ENCODE peak calls at places on chromosome 12, in ten cellular contexts. One of them, this sample, is unnamed.

GRCh38 chr12:53207042-53207441 is at the start of gene ITGB7:
- DNase-seq in CD4-positive, alpha-beta T cell: peak
- DNase-seq in CD8-positive, alpha-beta T cell: peak
- DNase-seq in HFFc6: no peak
- DNase-seq in osteoblast: no peak
- DNase-seq in GM10248: peak
- DNase-seq in tibial artery: no peak
- DNase-seq in AG04449: no peak
- DNase-seq in vagina: no peak
- DNase-seq in BE2C: no peak
- DNase-seq in this sample: no peak

GRCh38 chr12:11716794-11717532 is 67.5 kb downstream of the ETV6 start:
- DNase-seq in CD4-positive, alpha-beta T cell: no peak
- DNase-seq in CD8-positive, alpha-beta T cell: no peak
- DNase-seq in HFFc6: peak
- DNase-seq in osteoblast: no peak
- DNase-seq in GM10248: no peak
- DNase-seq in tibial artery: no peak
- DNase-seq in AG04449: no peak
- DNase-seq in vagina: no peak
- DNase-seq in BE2C: peak
- DNase-seq in this sample: peak

GRCh38 chr12:17618831-17619230 is 471.2 kb downstream of the RERGL start:
- DNase-seq in CD4-positive, alpha-beta T cell: no peak
- DNase-seq in CD8-positive, alpha-beta T cell: no peak
- DNase-seq in HFFc6: no peak
- DNase-seq in osteoblast: no peak
- DNase-seq in GM10248: no peak
- DNase-seq in tibial artery: no peak
- DNase-seq in AG04449: no peak
- DNase-seq in vagina: no peak
- DNase-seq in BE2C: no peak
- DNase-seq in this sample: no peak

GRCh38 chr12:62730649-62731377 is 204.1 kb downstream of the PPM1H start:
- DNase-seq in CD4-positive, alpha-beta T cell: no peak
- DNase-seq in CD8-positive, alpha-beta T cell: no peak
- DNase-seq in HFFc6: peak
- DNase-seq in osteoblast: peak
- DNase-seq in GM10248: no peak
- DNase-seq in tibial artery: peak
- DNase-seq in AG04449: peak
- DNase-seq in vagina: no peak
- DNase-seq in BE2C: no peak
- DNase-seq in this sample: peak

GRCh38 chr12:107622005-107622404 is 63.6 kb upstream of the PWP1 start:
- DNase-seq in CD4-positive, alpha-beta T cell: no peak
- DNase-seq in CD8-positive, alpha-beta T cell: no peak
- DNase-seq in HFFc6: no peak
- DNase-seq in osteoblast: no peak
- DNase-seq in GM10248: peak
- DNase-seq in tibial artery: no peak
- DNase-seq in AG04449: no peak
- DNase-seq in vagina: no peak
- DNase-seq in BE2C: peak
- DNase-seq in this sample: no peak

GRCh38 chr12:101298426-101298825 is 18.5 kb downstream of the UTP20 start:
- DNase-seq in CD4-positive, alpha-beta T cell: no peak
- DNase-seq in CD8-positive, alpha-beta T cell: no peak
- DNase-seq in HFFc6: peak
- DNase-seq in osteoblast: peak
- DNase-seq in GM10248: no peak
- DNase-seq in tibial artery: no peak
- DNase-seq in AG04449: no peak
- DNase-seq in vagina: no peak
- DNase-seq in BE2C: no peak
- DNase-seq in this sample: peak

GRCh38 chr12:68001486-68002466 is 12.5 kb downstream of the IFNG-AS1 start:
- DNase-seq in CD4-positive, alpha-beta T cell: no peak
- DNase-seq in CD8-positive, alpha-beta T cell: no peak
- DNase-seq in HFFc6: no peak
- DNase-seq in osteoblast: no peak
- DNase-seq in GM10248: no peak
- DNase-seq in tibial artery: no peak
- DNase-seq in AG04449: no peak
- DNase-seq in vagina: no peak
- DNase-seq in BE2C: no peak
- DNase-seq in this sample: peak

GRCh38 chr12:23810327-23810902 is 139.1 kb downstream of the SOX5 start:
- DNase-seq in CD4-positive, alpha-beta T cell: no peak
- DNase-seq in CD8-positive, alpha-beta T cell: no peak
- DNase-seq in HFFc6: no peak
- DNase-seq in osteoblast: no peak
- DNase-seq in GM10248: no peak
- DNase-seq in tibial artery: no peak
- DNase-seq in AG04449: no peak
- DNase-seq in vagina: no peak
- DNase-seq in BE2C: no peak
- DNase-seq in this sample: no peak

GRCh38 chr12:89676935-89677334 is 31.7 kb downstream of the ATP2B1 start:
- DNase-seq in CD4-positive, alpha-beta T cell: no peak
- DNase-seq in CD8-positive, alpha-beta T cell: no peak
- DNase-seq in HFFc6: no peak
- DNase-seq in osteoblast: no peak
- DNase-seq in GM10248: no peak
- DNase-seq in tibial artery: no peak
- DNase-seq in AG04449: no peak
- DNase-seq in vagina: no peak
- DNase-seq in BE2C: no peak
- DNase-seq in this sample: no peak

GRCh38 chr12:3271146-3271545 is 194.0 kb downstream of the TSPAN9 start:
- DNase-seq in CD4-positive, alpha-beta T cell: no peak
- DNase-seq in CD8-positive, alpha-beta T cell: no peak
- DNase-seq in HFFc6: no peak
- DNase-seq in osteoblast: no peak
- DNase-seq in GM10248: no peak
- DNase-seq in tibial artery: no peak
- DNase-seq in AG04449: no peak
- DNase-seq in vagina: no peak
- DNase-seq in BE2C: no peak
- DNase-seq in this sample: no peak

GRCh38 chr12:106897082-106897481 is 58.6 kb upstream of the TMEM263 start:
- DNase-seq in CD4-positive, alpha-beta T cell: no peak
- DNase-seq in CD8-positive, alpha-beta T cell: no peak
- DNase-seq in HFFc6: peak
- DNase-seq in osteoblast: peak
- DNase-seq in GM10248: no peak
- DNase-seq in tibial artery: no peak
- DNase-seq in AG04449: no peak
- DNase-seq in vagina: no peak
- DNase-seq in BE2C: peak
- DNase-seq in this sample: peak

GRCh38 chr12:6554990-6555691 is 701 bp downstream of the IFFO1 start:
- DNase-seq in CD4-positive, alpha-beta T cell: no peak
- DNase-seq in CD8-positive, alpha-beta T cell: no peak
- DNase-seq in HFFc6: no peak
- DNase-seq in osteoblast: peak
- DNase-seq in GM10248: peak
- DNase-seq in tibial artery: no peak
- DNase-seq in AG04449: no peak
- DNase-seq in vagina: no peak
- DNase-seq in BE2C: no peak
- DNase-seq in this sample: peak

GRCh38 chr12:6113691-6114475 is 10.6 kb downstream of the VWF start:
- DNase-seq in CD4-positive, alpha-beta T cell: no peak
- DNase-seq in CD8-positive, alpha-beta T cell: no peak
- DNase-seq in HFFc6: no peak
- DNase-seq in osteoblast: no peak
- DNase-seq in GM10248: no peak
- DNase-seq in tibial artery: no peak
- DNase-seq in AG04449: no peak
- DNase-seq in vagina: no peak
- DNase-seq in BE2C: peak
- DNase-seq in this sample: no peak

GRCh38 chr12:122799635-122800243 is 25.4 kb downstream of the CCDC62 start:
- DNase-seq in CD4-positive, alpha-beta T cell: no peak
- DNase-seq in CD8-positive, alpha-beta T cell: no peak
- DNase-seq in HFFc6: no peak
- DNase-seq in osteoblast: no peak
- DNase-seq in GM10248: no peak
- DNase-seq in tibial artery: no peak
- DNase-seq in AG04449: no peak
- DNase-seq in vagina: no peak
- DNase-seq in BE2C: no peak
- DNase-seq in this sample: no peak

GRCh38 chr12:30569426-30569825 is 126.2 kb downstream of the IPO8 start:
- DNase-seq in CD4-positive, alpha-beta T cell: no peak
- DNase-seq in CD8-positive, alpha-beta T cell: no peak
- DNase-seq in HFFc6: no peak
- DNase-seq in osteoblast: no peak
- DNase-seq in GM10248: no peak
- DNase-seq in tibial artery: no peak
- DNase-seq in AG04449: no peak
- DNase-seq in vagina: no peak
- DNase-seq in BE2C: no peak
- DNase-seq in this sample: no peak

GRCh38 chr12:94183702-94184379 is 35.5 kb downstream of the PLXNC1 start:
- DNase-seq in CD4-positive, alpha-beta T cell: no peak
- DNase-seq in CD8-positive, alpha-beta T cell: no peak
- DNase-seq in HFFc6: no peak
- DNase-seq in osteoblast: no peak
- DNase-seq in GM10248: no peak
- DNase-seq in tibial artery: no peak
- DNase-seq in AG04449: no peak
- DNase-seq in vagina: no peak
- DNase-seq in BE2C: no peak
- DNase-seq in this sample: no peak

GRCh38 chr12:125128380-125128779 is 63.1 kb downstream of the AACS start:
- DNase-seq in CD4-positive, alpha-beta T cell: no peak
- DNase-seq in CD8-positive, alpha-beta T cell: no peak
- DNase-seq in HFFc6: no peak
- DNase-seq in osteoblast: peak
- DNase-seq in GM10248: no peak
- DNase-seq in tibial artery: no peak
- DNase-seq in AG04449: no peak
- DNase-seq in vagina: no peak
- DNase-seq in BE2C: no peak
- DNase-seq in this sample: no peak

GRCh38 chr12:581746-582145 is 81.5 kb downstream of the NINJ2 start:
- DNase-seq in CD4-positive, alpha-beta T cell: no peak
- DNase-seq in CD8-positive, alpha-beta T cell: no peak
- DNase-seq in HFFc6: no peak
- DNase-seq in osteoblast: no peak
- DNase-seq in GM10248: no peak
- DNase-seq in tibial artery: no peak
- DNase-seq in AG04449: no peak
- DNase-seq in vagina: no peak
- DNase-seq in BE2C: no peak
- DNase-seq in this sample: no peak

GRCh38 chr12:122886161-122886560 is 9.8 kb downstream of the VPS37B start:
- DNase-seq in CD4-positive, alpha-beta T cell: no peak
- DNase-seq in CD8-positive, alpha-beta T cell: no peak
- DNase-seq in HFFc6: no peak
- DNase-seq in osteoblast: no peak
- DNase-seq in GM10248: no peak
- DNase-seq in tibial artery: no peak
- DNase-seq in AG04449: no peak
- DNase-seq in vagina: no peak
- DNase-seq in BE2C: no peak
- DNase-seq in this sample: no peak

GRCh38 chr12:114313910-114314309 is 92.0 kb downstream of the TBX5 start:
- DNase-seq in CD4-positive, alpha-beta T cell: no peak
- DNase-seq in CD8-positive, alpha-beta T cell: no peak
- DNase-seq in HFFc6: no peak
- DNase-seq in osteoblast: no peak
- DNase-seq in GM10248: no peak
- DNase-seq in tibial artery: no peak
- DNase-seq in AG04449: no peak
- DNase-seq in vagina: no peak
- DNase-seq in BE2C: no peak
- DNase-seq in this sample: no peak
- TF ChIP-seq CTCF in CD4-positive, alpha-beta T cell: no peak
- TF ChIP-seq CTCF in CD8-positive, alpha-beta T cell: no peak
- TF ChIP-seq CTCF in HFFc6: peak
- TF ChIP-seq CTCF in osteoblast: no peak
- TF ChIP-seq CTCF in GM10248: no peak
- TF ChIP-seq CTCF in tibial artery: no peak
- TF ChIP-seq CTCF in AG04449: no peak
- TF ChIP-seq CTCF in vagina: no peak
- TF ChIP-seq CTCF in BE2C: no peak
- TF ChIP-seq CTCF in this sample: no peak

GRCh38 chr12:54935235-54935951 is 49.2 kb downstream of the TESPA1 start:
- DNase-seq in CD4-positive, alpha-beta T cell: no peak
- DNase-seq in CD8-positive, alpha-beta T cell: no peak
- DNase-seq in HFFc6: peak
- DNase-seq in osteoblast: no peak
- DNase-seq in GM10248: peak
- DNase-seq in tibial artery: no peak
- DNase-seq in AG04449: peak
- DNase-seq in vagina: no peak
- DNase-seq in BE2C: no peak
- DNase-seq in this sample: peak
- TF ChIP-seq CTCF in CD4-positive, alpha-beta T cell: peak
- TF ChIP-seq CTCF in CD8-positive, alpha-beta T cell: no peak
- TF ChIP-seq CTCF in HFFc6: no peak
- TF ChIP-seq CTCF in osteoblast: no peak
- TF ChIP-seq CTCF in GM10248: peak
- TF ChIP-seq CTCF in tibial artery: no peak
- TF ChIP-seq CTCF in AG04449: no peak
- TF ChIP-seq CTCF in vagina: no peak
- TF ChIP-seq CTCF in BE2C: no peak
- TF ChIP-seq CTCF in this sample: no peak

DNA sequence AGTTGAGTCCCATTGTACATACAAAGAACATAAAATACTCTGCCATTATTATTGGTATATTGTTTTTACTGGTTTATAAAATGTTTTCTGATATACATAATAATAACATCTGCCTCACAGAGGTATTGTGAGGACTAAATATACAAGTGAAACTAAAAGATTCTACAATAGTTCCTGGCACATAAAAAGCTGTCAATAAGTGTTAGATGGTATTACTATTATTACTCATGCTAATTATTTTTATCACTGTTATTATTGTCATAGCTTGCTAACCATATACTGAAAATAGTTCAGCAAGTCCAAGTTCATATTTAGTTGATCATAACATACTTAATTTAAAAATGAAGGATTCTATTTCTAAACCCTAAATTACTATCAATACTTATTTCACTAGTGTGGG is 34.4 kb downstream of the BTG1 start:
- DNase-seq in CD4-positive, alpha-beta T cell: no peak
- DNase-seq in CD8-positive, alpha-beta T cell: no peak
- DNase-seq in HFFc6: no peak
- DNase-seq in osteoblast: no peak
- DNase-seq in GM10248: no peak
- DNase-seq in tibial artery: no peak
- DNase-seq in AG04449: no peak
- DNase-seq in vagina: no peak
- DNase-seq in BE2C: no peak
- DNase-seq in this sample: no peak
- TF ChIP-seq CTCF in CD4-positive, alpha-beta T cell: no peak
- TF ChIP-seq CTCF in CD8-positive, alpha-beta T cell: no peak
- TF ChIP-seq CTCF in HFFc6: no peak
- TF ChIP-seq CTCF in osteoblast: no peak
- TF ChIP-seq CTCF in GM10248: no peak
- TF ChIP-seq CTCF in tibial artery: no peak
- TF ChIP-seq CTCF in AG04449: no peak
- TF ChIP-seq CTCF in vagina: no peak
- TF ChIP-seq CTCF in BE2C: no peak
- TF ChIP-seq CTCF in this sample: no peak

GRCh38 chr12:104315326-104316224 is 12.0 kb downstream of the EID3 start:
- DNase-seq in CD4-positive, alpha-beta T cell: no peak
- DNase-seq in CD8-positive, alpha-beta T cell: no peak
- DNase-seq in HFFc6: no peak
- DNase-seq in osteoblast: peak
- DNase-seq in GM10248: no peak
- DNase-seq in tibial artery: no peak
- DNase-seq in AG04449: no peak
- DNase-seq in vagina: no peak
- DNase-seq in BE2C: no peak
- DNase-seq in this sample: peak
- TF ChIP-seq CTCF in CD4-positive, alpha-beta T cell: no peak
- TF ChIP-seq CTCF in CD8-positive, alpha-beta T cell: no peak
- TF ChIP-seq CTCF in HFFc6: no peak
- TF ChIP-seq CTCF in osteoblast: no peak
- TF ChIP-seq CTCF in GM10248: no peak
- TF ChIP-seq CTCF in tibial artery: no peak
- TF ChIP-seq CTCF in AG04449: no peak
- TF ChIP-seq CTCF in vagina: no peak
- TF ChIP-seq CTCF in BE2C: no peak
- TF ChIP-seq CTCF in this sample: no peak